ENCODE peak calls at places on chromosomes 2 and 18, in four cellular contexts. One of them, this sample, is unnamed. For H3K27me3, the result is how much of the 10 kb centered on the place peaks cover.

GRCh38 chr2:229475753-229476152 is 204.7 kb upstream of the PID1 start:
- DNase-seq in MM.1S: no peak
- DNase-seq in IMR-90: no peak
- DNase-seq in neural progenitor cell: no peak
- DNase-seq in this sample: no peak

GRCh38 chr2:69011611-69012157 is 1.3 kb upstream of the ANTXR1 start:
- DNase-seq in MM.1S: no peak
- DNase-seq in IMR-90: no peak
- DNase-seq in neural progenitor cell: peak
- DNase-seq in this sample: no peak

GRCh38 chr2:95264626-95265025 is 9.6 kb upstream of the PROM2 start:
- DNase-seq in MM.1S: no peak
- DNase-seq in IMR-90: no peak
- DNase-seq in neural progenitor cell: no peak
- DNase-seq in this sample: no peak

GRCh38 chr2:170596576-170596975 is 118.6 kb upstream of the SP5 start:
- DNase-seq in MM.1S: no peak
- DNase-seq in IMR-90: no peak
- DNase-seq in neural progenitor cell: no peak
- DNase-seq in this sample: no peak

GRCh38 chr18:46899274-46899948 is 17.9 kb downstream of the PIAS2 start:
- DNase-seq in MM.1S: no peak
- DNase-seq in IMR-90: peak
- DNase-seq in neural progenitor cell: peak
- DNase-seq in this sample: no peak

GRCh38 chr2:183996825-183997823 is 601.2 kb upstream of the ZNF804A start:
- DNase-seq in MM.1S: no peak
- DNase-seq in IMR-90: no peak
- DNase-seq in neural progenitor cell: no peak
- DNase-seq in this sample: no peak

GRCh38 chr2:154952346-154953010 is 254.0 kb downstream of the KCNJ3 start:
- DNase-seq in MM.1S: peak
- DNase-seq in IMR-90: no peak
- DNase-seq in neural progenitor cell: peak
- DNase-seq in this sample: no peak

GRCh38 chr2:168369087-168369486 is 87.0 kb upstream of the CERS6 start:
- DNase-seq in MM.1S: no peak
- DNase-seq in IMR-90: no peak
- DNase-seq in neural progenitor cell: no peak
- DNase-seq in this sample: no peak

GRCh38 chr2:212154392-212154791 is 384.2 kb downstream of the ERBB4 start:
- DNase-seq in MM.1S: no peak
- DNase-seq in IMR-90: no peak
- DNase-seq in neural progenitor cell: no peak
- DNase-seq in this sample: peak

GRCh38 chr2:38147333-38148121 is 71.6 kb upstream of the CYP1B1 start:
- DNase-seq in MM.1S: no peak
- DNase-seq in IMR-90: peak
- DNase-seq in neural progenitor cell: no peak
- DNase-seq in this sample: peak

GRCh38 chr2:192687000-192687399 is 492.3 kb upstream of the TMEFF2 start:
- DNase-seq in MM.1S: no peak
- DNase-seq in IMR-90: no peak
- DNase-seq in neural progenitor cell: no peak
- DNase-seq in this sample: no peak

GRCh38 chr2:228771719-228772254 is 499.3 kb downstream of the PID1 start:
- DNase-seq in MM.1S: no peak
- DNase-seq in IMR-90: no peak
- DNase-seq in neural progenitor cell: no peak
- DNase-seq in this sample: no peak

GRCh38 chr2:83054751-83055150 is 1404.3 kb downstream of the SUCLG1 start:
- DNase-seq in MM.1S: no peak
- DNase-seq in IMR-90: peak
- DNase-seq in neural progenitor cell: no peak
- DNase-seq in this sample: no peak

DNA sequence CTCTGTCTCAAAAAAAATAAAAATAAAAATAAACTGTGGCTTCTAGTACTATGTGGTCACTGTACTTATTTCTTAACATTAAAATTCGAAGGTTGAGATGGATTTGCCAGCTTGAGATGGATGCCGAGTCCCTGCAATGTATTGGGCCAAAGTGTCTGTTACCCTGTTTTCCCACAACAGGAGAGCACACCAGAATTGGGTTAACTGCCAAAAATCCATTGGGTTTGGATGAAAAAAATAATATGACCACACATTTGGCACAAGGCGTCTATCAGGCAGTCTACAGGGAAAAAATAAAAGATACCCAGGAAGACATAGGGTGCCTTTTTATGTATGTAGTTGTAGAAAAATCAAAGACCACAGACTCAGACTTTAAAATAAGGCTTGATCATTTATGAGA is 19.2 kb upstream of the MAPRE3 start:
- DNase-seq in MM.1S: no peak
- DNase-seq in IMR-90: no peak
- DNase-seq in neural progenitor cell: no peak
- DNase-seq in this sample: no peak
- H3K27me3 ChIP-seq in MM.1S: under half
- H3K27me3 ChIP-seq in IMR-90: half or more
- H3K27me3 ChIP-seq in neural progenitor cell: under half
- H3K27me3 ChIP-seq in this sample: under half

GRCh38 chr18:25826377-25826776 is 264.0 kb downstream of the SS18 start:
- DNase-seq in MM.1S: no peak
- DNase-seq in IMR-90: no peak
- DNase-seq in neural progenitor cell: no peak
- DNase-seq in this sample: no peak

GRCh38 chr18:25825066-25825465 is 265.3 kb downstream of the SS18 start:
- DNase-seq in MM.1S: no peak
- DNase-seq in IMR-90: no peak
- DNase-seq in neural progenitor cell: peak
- DNase-seq in this sample: no peak

GRCh38 chr18:25830787-25831186 is 259.6 kb downstream of the SS18 start:
- DNase-seq in MM.1S: no peak
- DNase-seq in IMR-90: peak
- DNase-seq in neural progenitor cell: no peak
- DNase-seq in this sample: peak

GRCh38 chr18:25827961-25828561 is 262.4 kb downstream of the SS18 start:
- DNase-seq in MM.1S: no peak
- DNase-seq in IMR-90: peak
- DNase-seq in neural progenitor cell: no peak
- DNase-seq in this sample: no peak

GRCh38 chr18:25826823-25827617 is 263.4 kb downstream of the SS18 start:
- DNase-seq in MM.1S: no peak
- DNase-seq in IMR-90: no peak
- DNase-seq in neural progenitor cell: no peak
- DNase-seq in this sample: no peak
- H3K9ac ChIP-seq in MM.1S: no peak
- H3K9ac ChIP-seq in IMR-90: no peak
- H3K9ac ChIP-seq in neural progenitor cell: no peak
- H3K9ac ChIP-seq in this sample: no peak

GRCh38 chr18:61335737-61336555 is 2.7 kb downstream of the CDH20 start:
- DNase-seq in MM.1S: no peak
- DNase-seq in IMR-90: no peak
- DNase-seq in neural progenitor cell: no peak
- DNase-seq in this sample: no peak
- H3K27me3 ChIP-seq in MM.1S: under half
- H3K27me3 ChIP-seq in IMR-90: under half
- H3K27me3 ChIP-seq in neural progenitor cell: half or more
- H3K27me3 ChIP-seq in this sample: under half

GRCh38 chr2:8513601-8514273 is 168.1 kb upstream of the ID2 start:
- DNase-seq in MM.1S: no peak
- DNase-seq in IMR-90: no peak
- DNase-seq in neural progenitor cell: no peak
- DNase-seq in this sample: no peak

GRCh38 chr2:8515390-8515761 is 166.5 kb upstream of the ID2 start:
- DNase-seq in MM.1S: peak
- DNase-seq in IMR-90: no peak
- DNase-seq in neural progenitor cell: no peak
- DNase-seq in this sample: no peak

GRCh38 chr2:8515864-8516533 is 165.9 kb upstream of the ID2 start:
- DNase-seq in MM.1S: peak
- DNase-seq in IMR-90: no peak
- DNase-seq in neural progenitor cell: no peak
- DNase-seq in this sample: no peak

GRCh38 chr2:8514748-8515389 is 167.0 kb upstream of the ID2 start:
- DNase-seq in MM.1S: peak
- DNase-seq in IMR-90: no peak
- DNase-seq in neural progenitor cell: no peak
- DNase-seq in this sample: no peak

DNA sequence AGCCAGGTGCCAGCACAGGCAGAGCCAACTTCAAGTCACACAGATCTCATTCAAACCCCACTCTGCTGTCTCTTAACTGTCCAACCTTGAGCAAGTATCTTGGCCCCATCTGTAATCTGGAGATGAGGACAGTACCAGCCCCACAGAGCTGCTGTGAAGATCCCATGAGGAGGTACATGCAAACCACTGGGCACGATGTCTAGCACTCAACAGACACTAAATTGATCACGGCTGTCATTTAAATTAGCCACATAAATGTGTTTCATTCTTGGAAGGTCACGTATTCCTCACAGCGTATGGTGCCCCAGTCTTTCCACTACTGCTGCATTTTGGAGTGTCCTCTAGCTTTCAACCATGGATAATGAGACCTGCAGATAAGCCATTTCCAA is 167.6 kb upstream of the ID2 start:
- DNase-seq in MM.1S: no peak
- DNase-seq in IMR-90: no peak
- DNase-seq in neural progenitor cell: no peak
- DNase-seq in this sample: no peak
- H3K9ac ChIP-seq in MM.1S: peak
- H3K9ac ChIP-seq in IMR-90: no peak
- H3K9ac ChIP-seq in neural progenitor cell: no peak
- H3K9ac ChIP-seq in this sample: no peak